ENCODE peak calls at places on chromosomes 6 and 20, in eight cellular contexts. N, F, G, Q, Z, C, M and B are unnamed samples.

GRCh38 chr20:51070635-51071034 is 47.7 kb upstream of the KCNG1 start:
- DNase-seq in G (no peak), M (no peak), N (no peak), F (no peak), Z (no peak), C (no peak), Q (no peak), B (no peak)

GRCh38 chr6:157635388-157636244 is 187.4 kb upstream of the SNX9 start:
- DNase-seq in G (no peak), M (no peak), Q (no peak), Z (no peak), C (no peak), N (no peak), F (no peak), B (no peak)

GRCh38 chr6:156689656-156690055 is 87.5 kb upstream of the ARID1B start:
- DNase-seq in G (peak; percentile 19), F (no peak), Q (no peak), C (peak; percentile 42), Z (no peak), N (no peak), M (no peak), B (peak; percentile 23)

GRCh38 chr6:36224918-36225461 is 28.4 kb downstream of the BRPF3 start:
- DNase-seq in Q (no peak), M (no peak), C (no peak), N (no peak), F (no peak), G (no peak), Z (no peak), B (no peak)

GRCh38 chr20:53712212-53712977 is 118.8 kb upstream of the ZNF217 start:
- DNase-seq in F (peak; percentile 80), Q (no peak), M (no peak), Z (no peak), N (no peak), C (no peak), G (no peak), B (no peak)

GRCh38 chr6:83151114-83151513 is 42.0 kb downstream of the PGM3 start:
- DNase-seq in Q (no peak), M (no peak), N (no peak), C (no peak), G (no peak), Z (no peak), F (no peak), B (no peak)

GRCh38 chr6:148263010-148263409 is 79.6 kb upstream of the SASH1 start:
- DNase-seq in F (no peak), N (peak; percentile 85), G (no peak), Z (no peak), Q (no peak), M (no peak), C (no peak), B (no peak)

GRCh38 chr6:53282234-53282633 is 66.5 kb downstream of the ELOVL5 start:
- DNase-seq in Z (no peak), C (no peak), N (no peak), Q (no peak), M (no peak), G (no peak), F (no peak), B (no peak)

GRCh38 chr6:4031442-4031841 is 47.5 kb downstream of the FAM217A start:
- DNase-seq in F (no peak), N (no peak), C (no peak), Z (no peak), Q (no peak), M (no peak), G (no peak), B (no peak)
- H3K4me1 ChIP-seq in F (peaks cover 6% of the 10 kb centered on the region), N (no peaks in the 10 kb centered on the region), C (no peaks in the 10 kb centered on the region), Z (peaks cover 65% of the 10 kb centered on the region), Q (no peaks in the 10 kb centered on the region), M (peaks cover 11% of the 10 kb centered on the region), G (peaks cover 32% of the 10 kb centered on the region), B (peaks cover 7% of the 10 kb centered on the region)

DNA sequence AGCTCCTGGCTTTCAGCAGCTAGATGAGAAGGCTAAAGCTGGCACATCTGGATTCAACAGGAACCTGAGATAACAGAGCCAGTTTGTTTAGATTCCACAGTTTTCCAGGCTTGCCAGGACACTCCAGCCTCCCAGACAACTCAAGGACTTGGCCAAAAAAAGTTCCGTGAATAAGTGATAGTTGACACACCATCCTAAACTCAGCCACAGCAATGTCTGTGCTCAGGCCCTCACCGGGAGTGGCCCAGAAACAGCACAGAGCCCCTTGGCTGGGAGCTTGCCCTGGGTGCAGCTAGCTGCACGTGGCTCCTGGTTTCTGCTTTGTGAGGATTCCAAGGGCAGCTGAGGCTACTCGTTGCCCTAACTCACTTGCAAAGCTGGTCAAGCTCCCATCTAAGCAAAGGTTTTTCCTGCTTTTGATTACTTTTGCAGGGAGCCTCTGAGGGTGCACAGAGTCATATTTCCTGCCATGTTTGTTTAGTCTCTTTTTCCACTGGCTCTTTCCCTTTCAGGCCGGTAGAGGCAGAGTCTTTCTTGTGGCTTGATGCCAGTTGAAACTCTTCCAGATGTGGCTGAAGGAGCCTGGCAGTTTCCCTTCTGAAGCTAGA is 118.3 kb upstream of the ECI2 start:
- DNase-seq in M (no peak), C (no peak), Z (no peak), N (no peak), Q (no peak), F (no peak), G (peak; percentile 21), B (no peak)
- TF ChIP-seq CTCF in M (peak; percentile 38), C (peak; percentile 46), Z (peak; percentile 61), N (peak; percentile 34), Q (no peak), F (peak; percentile 27), G (no peak), B (no peak)

DNA sequence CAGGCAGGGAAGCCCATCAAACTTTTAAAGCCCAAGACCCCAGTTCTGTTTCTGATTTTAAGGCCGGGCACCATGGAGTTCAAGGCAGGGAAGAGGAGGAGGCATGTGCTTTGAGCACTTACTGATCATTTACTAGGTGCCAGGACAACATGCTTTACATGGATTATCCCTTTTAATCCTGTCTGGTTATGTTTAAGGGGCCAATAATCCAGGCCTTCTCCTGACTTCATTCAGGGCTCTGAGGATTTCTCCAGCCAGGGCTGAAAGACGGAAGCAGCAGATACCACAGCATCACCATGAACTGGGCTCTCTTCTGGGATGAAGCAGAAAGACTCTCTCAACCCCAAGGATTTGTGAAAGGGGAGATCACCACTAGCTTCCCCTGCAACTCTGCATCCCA is 4.1 kb downstream of the CCND3 start:
- DNase-seq in M (no peak), F (no peak), C (no peak), N (no peak), Z (no peak), Q (no peak), G (no peak), B (no peak)
- H3K4me1 ChIP-seq in M (peaks cover 42% of the 10 kb centered on the region), F (no peaks in the 10 kb centered on the region), C (no peaks in the 10 kb centered on the region), N (peaks cover 26% of the 10 kb centered on the region), Z (peaks cover 75% of the 10 kb centered on the region), Q (peaks cover 23% of the 10 kb centered on the region), G (peaks cover 22% of the 10 kb centered on the region), B (peaks cover 3% of the 10 kb centered on the region)

DNA sequence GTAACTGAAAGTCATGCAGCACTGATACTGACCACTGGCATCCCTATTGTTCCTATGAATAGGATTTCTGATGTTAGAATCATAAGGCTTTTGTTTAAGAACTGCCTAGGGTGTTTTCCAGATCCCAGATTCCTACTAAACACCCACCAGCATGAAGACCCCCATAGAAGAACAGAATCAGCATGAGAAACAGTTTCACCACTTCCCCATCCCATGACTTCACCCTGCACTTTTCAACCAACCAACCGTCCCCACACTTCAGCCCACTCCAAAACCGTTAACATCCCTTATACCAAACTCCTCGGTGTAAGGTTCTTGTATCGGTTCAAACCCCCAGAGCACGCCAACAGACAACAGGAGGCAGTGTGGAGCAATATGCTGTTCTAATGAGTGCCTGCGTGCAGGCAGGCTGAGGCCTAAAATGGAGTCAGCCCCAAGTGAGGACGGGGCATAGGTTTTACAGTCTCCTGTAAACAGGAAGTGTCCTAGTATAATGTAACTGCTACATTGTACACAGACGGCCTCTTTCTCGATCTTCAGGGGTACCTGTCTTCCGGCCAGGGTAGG is 11.4 kb upstream of the SSTR4 start:
- DNase-seq in Z (no peak), M (no peak), F (no peak), G (no peak), N (no peak), C (no peak), Q (no peak), B (no peak)
- TF ChIP-seq CTCF in Z (no peak), M (no peak), F (no peak), G (no peak), N (no peak), C (no peak), Q (no peak), B (no peak)

DNA sequence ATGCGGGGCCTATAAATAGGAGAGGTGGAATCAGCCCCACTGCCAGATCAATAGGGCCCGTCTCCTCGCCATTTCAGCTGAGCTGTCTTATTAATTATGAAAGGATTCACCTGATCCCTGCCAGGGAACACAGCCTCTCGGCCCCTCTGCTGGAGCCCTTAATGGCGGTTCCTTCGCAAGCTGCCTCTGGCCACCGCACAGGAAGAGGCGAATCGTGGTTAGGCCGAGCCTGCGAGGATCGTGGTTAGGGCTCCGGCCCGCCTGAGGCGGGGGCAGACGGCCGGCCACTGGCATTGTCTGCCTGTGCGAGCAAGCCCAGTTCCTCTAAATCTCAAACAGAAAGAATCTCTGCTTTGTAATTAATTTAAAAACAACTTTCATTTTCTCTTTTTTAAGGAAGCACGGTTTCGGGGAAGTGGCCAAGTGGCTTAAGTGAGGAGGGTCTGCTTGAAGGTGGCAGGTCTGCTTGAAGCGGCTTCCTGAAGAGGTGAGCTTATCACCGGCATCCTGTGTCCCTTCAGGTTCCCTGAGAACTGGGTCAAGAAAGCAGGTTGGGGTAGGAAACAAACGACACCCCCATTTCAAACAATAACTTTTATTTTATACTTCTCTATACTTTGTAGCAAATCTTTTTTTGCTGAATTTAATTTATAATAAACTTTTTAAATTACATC is 9.2 kb downstream of the NRN1 start:
- DNase-seq in C (no peak), Q (no peak), F (no peak), M (no peak), Z (no peak), G (no peak), N (no peak), B (no peak)
- H3K4me1 ChIP-seq in C (no peaks in the 10 kb centered on the region), Q (peaks cover 34% of the 10 kb centered on the region), F (peaks cover 12% of the 10 kb centered on the region), M (peaks cover 27% of the 10 kb centered on the region), Z (peaks cover 60% of the 10 kb centered on the region), G (peaks cover 26% of the 10 kb centered on the region), N (peaks cover 9% of the 10 kb centered on the region), B (peaks cover 17% of the 10 kb centered on the region)

DNA sequence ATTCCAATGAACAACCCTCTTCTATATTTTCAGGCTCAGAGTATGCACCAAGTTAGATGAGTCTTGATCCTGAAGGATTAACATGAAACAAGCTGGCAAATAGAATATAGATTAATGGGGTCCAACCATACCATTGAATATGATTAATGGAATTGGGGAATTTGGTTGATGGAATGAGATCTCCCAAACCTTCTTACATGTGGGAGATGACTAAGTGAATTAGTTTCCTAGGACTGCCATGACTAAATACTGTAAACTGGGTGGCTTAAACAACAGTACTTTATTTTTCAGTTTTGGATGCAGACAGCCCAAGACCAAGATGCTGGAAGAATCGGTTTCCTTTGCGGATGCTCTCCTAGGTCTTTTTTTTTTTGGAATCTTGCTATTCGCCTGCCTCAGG is 347.0 kb downstream of the QKI start:
- DNase-seq in Q (no peak), M (no peak), Z (no peak), F (no peak), C (no peak), G (no peak), N (no peak), B (no peak)
- TF ChIP-seq CTCF in Q (no peak), M (no peak), Z (no peak), F (no peak), C (no peak), G (no peak), N (no peak), B (no peak)